ENCODE peak calls at places on chromosome 14, in eight cellular contexts. O, C, E, Q, J, L, X and F are unnamed samples.

GRCh38 chr14:32417956-32418552 is 89.0 kb downstream of the AKAP6 start:
- DNase-seq in L (no peak), J (no peak), O (no peak), Q (peak; percentile 83), X (no peak), C (no peak), E (peak; percentile 76), F (no peak)

GRCh38 chr14:23512156-23512555 is 39.4 kb downstream of the ZFHX2 start:
- DNase-seq in X (no peak), C (peak; percentile 23), L (peak; percentile 37), J (peak; percentile 83), O (no peak), Q (no peak), E (no peak), F (no peak)

GRCh38 chr14:57501039-57501557 is 7.4 kb upstream of the CCDC198 start:
- DNase-seq in X (no peak), C (no peak), O (no peak), E (no peak), L (no peak), Q (no peak), J (no peak), F (no peak)

GRCh38 chr14:103692159-103692558 is 23.1 kb downstream of the XRCC3 start:
- DNase-seq in O (peak; percentile 55), L (no peak), E (no peak), C (no peak), Q (no peak), J (no peak), X (no peak), F (no peak)

GRCh38 chr14:103618999-103619398 is 10.0 kb upstream of the KLC1 start:
- DNase-seq in X (no peak), J (no peak), L (no peak), C (no peak), Q (no peak), E (peak; percentile 69), O (no peak), F (no peak)

GRCh38 chr14:75578786-75579781 is 664 bp downstream of the FLVCR2 start:
- DNase-seq in Q (no peak), O (peak; percentile 69), C (no peak), L (peak; percentile 7), X (no peak), J (no peak), E (peak; percentile 67), F (no peak)

GRCh38 chr14:81005540-81006228 is 50.3 kb downstream of the TSHR start:
- DNase-seq in X (no peak), C (no peak), O (no peak), L (no peak), Q (no peak), J (no peak), E (no peak), F (no peak)

GRCh38 chr14:99037777-99038176 is 234.2 kb downstream of the BCL11B start:
- DNase-seq in L (no peak), E (no peak), X (no peak), J (no peak), C (no peak), Q (no peak), O (no peak), F (no peak)

GRCh38 chr14:85566603-85567002 is 36.7 kb downstream of the FLRT2 start:
- DNase-seq in J (no peak), C (no peak), L (no peak), Q (peak; percentile 79), X (no peak), O (no peak), E (peak; percentile 88), F (no peak)

GRCh38 chr14:77069551-77069950 is 28.5 kb upstream of the CIPC start:
- DNase-seq in E (no peak), L (no peak), C (no peak), O (no peak), X (no peak), J (no peak), Q (no peak), F (no peak)

GRCh38 chr14:26855051-26855753 is 257.4 kb upstream of the NOVA1 start:
- DNase-seq in L (no peak), X (no peak), J (no peak), Q (peak; percentile 68), O (no peak), C (no peak), E (no peak), F (no peak)

GRCh38 chr14:67856806-67857205 is 37.2 kb downstream of the RAD51B start:
- DNase-seq in J (no peak), O (no peak), C (no peak), E (peak; percentile 41), X (no peak), Q (peak; percentile 4), L (no peak), F (no peak)

GRCh38 chr14:83019744-83020414 is 1486.2 kb upstream of the SEL1L start:
- DNase-seq in O (no peak), Q (no peak), E (no peak), L (no peak), X (no peak), C (no peak), J (no peak), F (no peak)